ENCODE peak calls at places on chromosomes 7 and 10, in five cellular contexts. One of them, this sample, is unnamed.

GRCh38 chr10:74922921-74923320 is 96.5 kb downstream of the KAT6B start:
- DNase-seq in hippocampal formation: no peak
- DNase-seq in NCI-H1436: no peak
- DNase-seq in Calu3: no peak
- DNase-seq in activated naive CD4-positive, alpha-beta T cell: no peak
- DNase-seq in this sample: no peak

GRCh38 chr10:74704629-74705360 is 121.6 kb upstream of the KAT6B start:
- DNase-seq in Calu3: no peak
- DNase-seq in NCI-H1436: peak
- DNase-seq in activated naive CD4-positive, alpha-beta T cell: no peak
- DNase-seq in hippocampal formation: no peak
- DNase-seq in this sample: no peak

GRCh38 chr10:128386816-128387604 is 260.8 kb upstream of the MKI67 start:
- DNase-seq in activated naive CD4-positive, alpha-beta T cell: no peak
- DNase-seq in Calu3: no peak
- DNase-seq in NCI-H1436: no peak
- DNase-seq in hippocampal formation: no peak
- DNase-seq in this sample: no peak

GRCh38 chr10:72375585-72375984 is 20.9 kb upstream of the DNAJB12 start:
- DNase-seq in NCI-H1436: no peak
- DNase-seq in activated naive CD4-positive, alpha-beta T cell: no peak
- DNase-seq in Calu3: peak
- DNase-seq in hippocampal formation: no peak
- DNase-seq in this sample: peak

GRCh38 chr7:148291799-148292198 is 298.8 kb upstream of the C7orf33 start:
- DNase-seq in Calu3: no peak
- DNase-seq in activated naive CD4-positive, alpha-beta T cell: no peak
- DNase-seq in NCI-H1436: no peak
- DNase-seq in hippocampal formation: no peak
- DNase-seq in this sample: no peak

GRCh38 chr10:70750156-70750703 is 34.9 kb downstream of the TBATA start:
- DNase-seq in Calu3: no peak
- DNase-seq in NCI-H1436: no peak
- DNase-seq in hippocampal formation: no peak
- DNase-seq in activated naive CD4-positive, alpha-beta T cell: no peak
- DNase-seq in this sample: no peak

GRCh38 chr7:148821422-148821821 is 62.7 kb downstream of the EZH2 start:
- DNase-seq in activated naive CD4-positive, alpha-beta T cell: no peak
- DNase-seq in hippocampal formation: no peak
- DNase-seq in Calu3: no peak
- DNase-seq in NCI-H1436: no peak
- DNase-seq in this sample: no peak

GRCh38 chr10:124742418-124743187 is 1.6 kb downstream of the FAM53B start:
- DNase-seq in activated naive CD4-positive, alpha-beta T cell: no peak
- DNase-seq in hippocampal formation: peak
- DNase-seq in NCI-H1436: peak
- DNase-seq in Calu3: peak
- DNase-seq in this sample: no peak

GRCh38 chr7:147903871-147904576 is 686.5 kb upstream of the C7orf33 start:
- DNase-seq in hippocampal formation: no peak
- DNase-seq in NCI-H1436: no peak
- DNase-seq in activated naive CD4-positive, alpha-beta T cell: no peak
- DNase-seq in Calu3: no peak
- DNase-seq in this sample: no peak

GRCh38 chr7:1091019-1091643 is 3.2 kb downstream of the GPER1 start:
- DNase-seq in Calu3: no peak
- DNase-seq in NCI-H1436: no peak
- DNase-seq in activated naive CD4-positive, alpha-beta T cell: no peak
- DNase-seq in hippocampal formation: no peak
- DNase-seq in this sample: no peak

GRCh38 chr7:130095812-130096211 is 25.5 kb downstream of the KLHDC10 start:
- DNase-seq in Calu3: no peak
- DNase-seq in activated naive CD4-positive, alpha-beta T cell: no peak
- DNase-seq in hippocampal formation: no peak
- DNase-seq in NCI-H1436: no peak
- DNase-seq in this sample: no peak

GRCh38 chr10:21399392-21400015 is 126.0 kb downstream of the SKIDA1 start:
- DNase-seq in Calu3: peak
- DNase-seq in NCI-H1436: no peak
- DNase-seq in activated naive CD4-positive, alpha-beta T cell: no peak
- DNase-seq in hippocampal formation: no peak
- DNase-seq in this sample: no peak

GRCh38 chr7:2190531-2190930 is 42.2 kb downstream of the MAD1L1 start:
- DNase-seq in hippocampal formation: no peak
- DNase-seq in Calu3: no peak
- DNase-seq in NCI-H1436: peak
- DNase-seq in activated naive CD4-positive, alpha-beta T cell: no peak
- DNase-seq in this sample: no peak

GRCh38 chr7:91083855-91084644 is 180.2 kb upstream of the FZD1 start:
- DNase-seq in Calu3: no peak
- DNase-seq in hippocampal formation: no peak
- DNase-seq in NCI-H1436: no peak
- DNase-seq in activated naive CD4-positive, alpha-beta T cell: no peak
- DNase-seq in this sample: peak

GRCh38 chr10:6120691-6121090 is 31.9 kb downstream of the RBM17 start:
- DNase-seq in Calu3: no peak
- DNase-seq in hippocampal formation: no peak
- DNase-seq in activated naive CD4-positive, alpha-beta T cell: no peak
- DNase-seq in NCI-H1436: no peak
- DNase-seq in this sample: no peak

GRCh38 chr10:100693815-100694214 is 51.6 kb upstream of the PAX2 start:
- DNase-seq in NCI-H1436: no peak
- DNase-seq in hippocampal formation: no peak
- DNase-seq in Calu3: no peak
- DNase-seq in activated naive CD4-positive, alpha-beta T cell: no peak
- DNase-seq in this sample: no peak

GRCh38 chr7:27139335-27140107 is 4.0 kb downstream of the HOXA5 start:
- DNase-seq in Calu3: no peak
- DNase-seq in activated naive CD4-positive, alpha-beta T cell: no peak
- DNase-seq in hippocampal formation: no peak
- DNase-seq in NCI-H1436: no peak
- DNase-seq in this sample: no peak

GRCh38 chr7:17485368-17485767 is 186.9 kb downstream of the AHR start:
- DNase-seq in NCI-H1436: no peak
- DNase-seq in Calu3: no peak
- DNase-seq in activated naive CD4-positive, alpha-beta T cell: no peak
- DNase-seq in hippocampal formation: no peak
- DNase-seq in this sample: no peak

GRCh38 chr10:103600325-103600724 is 106.8 kb downstream of the NEURL1 start:
- DNase-seq in activated naive CD4-positive, alpha-beta T cell: no peak
- DNase-seq in Calu3: no peak
- DNase-seq in NCI-H1436: no peak
- DNase-seq in hippocampal formation: no peak
- DNase-seq in this sample: no peak

GRCh38 chr7:47451851-47452205 is 130.1 kb downstream of the TNS3 start:
- DNase-seq in hippocampal formation: no peak
- DNase-seq in Calu3: no peak
- DNase-seq in NCI-H1436: no peak
- DNase-seq in activated naive CD4-positive, alpha-beta T cell: no peak
- DNase-seq in this sample: no peak

GRCh38 chr7:27179503-27180430 is 5.3 kb downstream of the HOXA11 start:
- DNase-seq in activated naive CD4-positive, alpha-beta T cell: peak
- DNase-seq in NCI-H1436: no peak
- DNase-seq in hippocampal formation: no peak
- DNase-seq in Calu3: peak
- DNase-seq in this sample: no peak

GRCh38 chr10:5343092-5343491 is 21.7 kb upstream of the UCN3 start:
- DNase-seq in hippocampal formation: no peak
- DNase-seq in Calu3: no peak
- DNase-seq in activated naive CD4-positive, alpha-beta T cell: no peak
- DNase-seq in NCI-H1436: no peak
- DNase-seq in this sample: no peak

GRCh38 chr10:68506406-68506805 is 20.9 kb downstream of the SLC25A16 start:
- DNase-seq in hippocampal formation: no peak
- DNase-seq in Calu3: no peak
- DNase-seq in activated naive CD4-positive, alpha-beta T cell: no peak
- DNase-seq in NCI-H1436: no peak
- DNase-seq in this sample: no peak

GRCh38 chr7:95473276-95473985 is 12.3 kb upstream of the ASB4 start:
- DNase-seq in Calu3: no peak
- DNase-seq in activated naive CD4-positive, alpha-beta T cell: no peak
- DNase-seq in hippocampal formation: no peak
- DNase-seq in NCI-H1436: peak
- DNase-seq in this sample: no peak

GRCh38 chr10:126264089-126265018 is 123.9 kb downstream of the ADAM12 start:
- DNase-seq in NCI-H1436: no peak
- DNase-seq in hippocampal formation: no peak
- DNase-seq in Calu3: no peak
- DNase-seq in activated naive CD4-positive, alpha-beta T cell: no peak
- DNase-seq in this sample: no peak

GRCh38 chr10:119896061-119896655 is 3.6 kb downstream of the SEC23IP start:
- DNase-seq in NCI-H1436: no peak
- DNase-seq in hippocampal formation: no peak
- DNase-seq in Calu3: peak
- DNase-seq in activated naive CD4-positive, alpha-beta T cell: no peak
- DNase-seq in this sample: no peak

GRCh38 chr7:119782286-119782685 is 490.7 kb upstream of the KCND2 start:
- DNase-seq in hippocampal formation: no peak
- DNase-seq in NCI-H1436: no peak
- DNase-seq in Calu3: no peak
- DNase-seq in activated naive CD4-positive, alpha-beta T cell: no peak
- DNase-seq in this sample: no peak

GRCh38 chr7:26390016-26390415 is 98.4 kb downstream of the SNX10 start:
- DNase-seq in activated naive CD4-positive, alpha-beta T cell: no peak
- DNase-seq in Calu3: no peak
- DNase-seq in hippocampal formation: no peak
- DNase-seq in NCI-H1436: no peak
- DNase-seq in this sample: no peak

GRCh38 chr10:93376372-93377296 is 105.5 kb downstream of the MYOF start:
- DNase-seq in hippocampal formation: no peak
- DNase-seq in NCI-H1436: peak
- DNase-seq in activated naive CD4-positive, alpha-beta T cell: no peak
- DNase-seq in Calu3: peak
- DNase-seq in this sample: no peak

GRCh38 chr10:24556137-24556536 is 167.6 kb downstream of the ARHGAP21 start:
- DNase-seq in activated naive CD4-positive, alpha-beta T cell: no peak
- DNase-seq in Calu3: no peak
- DNase-seq in NCI-H1436: no peak
- DNase-seq in hippocampal formation: no peak
- DNase-seq in this sample: no peak

GRCh38 chr7:28165971-28166955 is 14.3 kb downstream of the JAZF1 start:
- DNase-seq in Calu3: no peak
- DNase-seq in hippocampal formation: no peak
- DNase-seq in activated naive CD4-positive, alpha-beta T cell: no peak
- DNase-seq in NCI-H1436: no peak
- DNase-seq in this sample: no peak

GRCh38 chr7:6278749-6279310 is 6.4 kb upstream of the CYTH3 start:
- DNase-seq in Calu3: no peak
- DNase-seq in NCI-H1436: no peak
- DNase-seq in activated naive CD4-positive, alpha-beta T cell: no peak
- DNase-seq in hippocampal formation: no peak
- DNase-seq in this sample: no peak

GRCh38 chr10:16787361-16787791 is 29.8 kb downstream of the RSU1 start:
- DNase-seq in activated naive CD4-positive, alpha-beta T cell: peak
- DNase-seq in hippocampal formation: no peak
- DNase-seq in NCI-H1436: no peak
- DNase-seq in Calu3: no peak
- DNase-seq in this sample: no peak

GRCh38 chr7:919114-919442 is 35.4 kb downstream of the ADAP1 start:
- DNase-seq in Calu3: no peak
- DNase-seq in activated naive CD4-positive, alpha-beta T cell: no peak
- DNase-seq in hippocampal formation: no peak
- DNase-seq in NCI-H1436: no peak
- DNase-seq in this sample: no peak

GRCh38 chr10:110069502-110069982 is 61.8 kb downstream of the ADD3 start:
- DNase-seq in hippocampal formation: no peak
- DNase-seq in NCI-H1436: peak
- DNase-seq in activated naive CD4-positive, alpha-beta T cell: no peak
- DNase-seq in Calu3: no peak
- DNase-seq in this sample: no peak

GRCh38 chr10:7082967-7083366 is 327.9 kb downstream of the SFMBT2 start:
- DNase-seq in NCI-H1436: no peak
- DNase-seq in hippocampal formation: no peak
- DNase-seq in Calu3: no peak
- DNase-seq in activated naive CD4-positive, alpha-beta T cell: no peak
- DNase-seq in this sample: no peak

GRCh38 chr10:107081644-107082043 is 82.9 kb downstream of the SORCS1 start:
- DNase-seq in activated naive CD4-positive, alpha-beta T cell: no peak
- DNase-seq in Calu3: no peak
- DNase-seq in hippocampal formation: no peak
- DNase-seq in NCI-H1436: no peak
- DNase-seq in this sample: no peak

GRCh38 chr10:33240931-33241330 is 93.5 kb downstream of the NRP1 start:
- DNase-seq in hippocampal formation: no peak
- DNase-seq in activated naive CD4-positive, alpha-beta T cell: no peak
- DNase-seq in NCI-H1436: no peak
- DNase-seq in Calu3: no peak
- DNase-seq in this sample: no peak

GRCh38 chr7:2945171-2945570 is 98.5 kb downstream of the CARD11 start:
- DNase-seq in activated naive CD4-positive, alpha-beta T cell: no peak
- DNase-seq in Calu3: no peak
- DNase-seq in hippocampal formation: no peak
- DNase-seq in NCI-H1436: no peak
- DNase-seq in this sample: no peak

GRCh38 chr10:119139464-119140067 is 25.9 kb downstream of the SFXN4 start:
- DNase-seq in NCI-H1436: no peak
- DNase-seq in activated naive CD4-positive, alpha-beta T cell: no peak
- DNase-seq in Calu3: peak
- DNase-seq in hippocampal formation: peak
- DNase-seq in this sample: no peak